ENCODE peak calls at places on chromosomes 7 and 10, in four cellular contexts. U is WTC11, O is K562, E is HepG2. D is an unnamed sample.

GRCh38 chr7:142376356-142376997 is 118.6 kb upstream of the PRSS58 start:
- DNase-seq in U (no peak), E (no peak), O (no peak), D (no peak)

GRCh38 chr10:132390455-132391371 is 6.3 kb upstream of the PWWP2B start:
- DNase-seq in E (no peak), O (no peak), U (no peak), D (no peak)

GRCh38 chr7:111089822-111090426 is 1.0 kb upstream of the LRRN3 start:
- DNase-seq in E (peak; percentile 40), U (no peak), O (peak; percentile 72), D (peak; percentile 34)

GRCh38 chr7:150332852-150333635 is 8.4 kb downstream of the RARRES2 start:
- DNase-seq in U (no peak), O (peak; percentile 40), E (no peak), D (peak; percentile 6)

GRCh38 chr10:126199221-126199998 is 188.9 kb downstream of the ADAM12 start:
- DNase-seq in O (peak; percentile 15), U (no peak), E (no peak), D (peak; percentile 50)

GRCh38 chr7:52555805-52556204 is 479.6 kb upstream of the POM121L12 start:
- DNase-seq in U (no peak), O (no peak), E (no peak), D (no peak)

GRCh38 chr10:14329609-14330246 is 996 bp downstream of the FRMD4A start:
- DNase-seq in E (no peak), O (no peak), U (peak; percentile 40), D (no peak)

GRCh38 chr7:1794888-1795542 is 124.9 kb downstream of the ELFN1 start:
- DNase-seq in O (no peak), U (no peak), E (peak; percentile 49), D (no peak)

GRCh38 chr10:31647861-31648260 is 280.8 kb downstream of the ARHGAP12 start:
- DNase-seq in O (no peak), U (no peak), E (no peak), D (no peak)

GRCh38 chr10:36647540-36647939 is 477.9 kb upstream of the ANKRD30A start:
- DNase-seq in O (no peak), E (no peak), U (peak; percentile 12), D (no peak)

GRCh38 chr7:30654296-30655090 is 27.8 kb downstream of the CRHR2 start:
- DNase-seq in E (no peak), O (no peak), U (no peak), D (no peak)

GRCh38 chr7:85014936-85015335 is 171.9 kb downstream of the SEMA3D start:
- DNase-seq in E (peak; percentile 13), O (no peak), U (no peak), D (peak; percentile 27)

GRCh38 chr10:42866115-42866995 is 83.8 kb downstream of the BMS1 start:
- DNase-seq in E (peak; percentile 30), O (peak; percentile 80), U (peak; percentile 87), D (peak; percentile 81)

GRCh38 chr10:43679509-43679908 is 30.8 kb upstream of the ZNF32 start:
- DNase-seq in E (no peak), U (no peak), O (no peak), D (no peak)

GRCh38 chr7:112665709-112666108 is 124.5 kb downstream of the TMEM168 start:
- DNase-seq in O (no peak), E (no peak), U (peak; percentile 25), D (no peak)

GRCh38 chr7:42186181-42186580 is 50.8 kb downstream of the GLI3 start:
- DNase-seq in U (peak; percentile 61), O (peak; percentile 16), E (no peak), D (peak; percentile 35)

GRCh38 chr7:131021902-131022301 is 287.9 kb upstream of the KLF14 start:
- DNase-seq in E (no peak), O (no peak), U (no peak), D (no peak)

GRCh38 chr10:80406249-80406648 is 2.1 kb upstream of the PRXL2A start:
- DNase-seq in U (no peak), O (no peak), E (no peak), D (no peak)

GRCh38 chr10:80405636-80406035 is 2.7 kb upstream of the PRXL2A start:
- DNase-seq in U (no peak), E (no peak), O (no peak), D (peak; percentile 42)

GRCh38 chr10:80409121-80409520 is 770 bp downstream of the PRXL2A start:
- DNase-seq in U (no peak), O (no peak), E (no peak), D (no peak)

GRCh38 chr10:80408198-80409085 is at the start of gene PRXL2A:
- DNase-seq in E (peak; percentile 74), O (peak; percentile 64), U (peak; percentile 94), D (peak; percentile 81)

DNA sequence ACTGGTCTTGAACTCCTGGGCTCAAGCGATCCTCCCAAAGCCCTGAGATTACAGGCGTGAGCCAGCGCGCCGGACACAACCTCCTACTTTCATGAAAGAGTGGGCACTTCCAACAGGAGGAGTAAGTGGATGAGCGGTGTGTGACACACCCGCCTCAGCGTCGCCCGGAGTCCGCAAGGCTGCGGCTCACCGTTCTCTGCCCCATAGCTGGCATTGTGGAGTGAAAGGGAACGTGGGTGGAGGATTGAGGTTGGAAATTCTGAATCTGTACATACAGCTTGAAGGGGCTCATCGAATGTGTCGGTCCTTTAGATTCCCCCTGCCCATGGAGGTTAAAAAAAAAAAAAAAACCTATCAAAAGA is 534 bp upstream of the PRXL2A start:
- DNase-seq in E (peak; percentile 63), O (no peak), U (no peak), D (no peak)
- TF ChIP-seq ELF4 in E (no peak), O (no peak), U (no peak), D (no peak)

GRCh38 chr7:126445991-126446390 is 806.8 kb downstream of the GRM8 start:
- DNase-seq in U (no peak), E (no peak), O (no peak), D (no peak)

GRCh38 chr7:126447984-126448383 is 804.8 kb downstream of the GRM8 start:
- DNase-seq in U (no peak), O (no peak), E (no peak), D (no peak)

GRCh38 chr7:126449621-126450268 is 803.0 kb downstream of the GRM8 start:
- DNase-seq in E (no peak), U (no peak), O (no peak), D (no peak)

GRCh38 chr7:126450269-126450671 is 802.5 kb downstream of the GRM8 start:
- DNase-seq in U (no peak), E (no peak), O (no peak), D (no peak)
- TF ChIP-seq ELF4 in U (no peak), E (no peak), O (no peak), D (no peak)

GRCh38 chr10:110863361-110863760 is 8.4 kb upstream of the PDCD4 start:
- DNase-seq in O (no peak), U (no peak), E (no peak), D (no peak)

GRCh38 chr10:110865804-110866482 is 5.8 kb upstream of the PDCD4 start:
- DNase-seq in U (no peak), E (no peak), O (no peak), D (no peak)

GRCh38 chr10:110864662-110865140 is 7.0 kb upstream of the PDCD4 start:
- DNase-seq in E (no peak), O (no peak), U (no peak), D (no peak)

GRCh38 chr10:110863956-110864355 is 7.8 kb upstream of the PDCD4 start:
- DNase-seq in E (no peak), O (no peak), U (no peak), D (no peak)

DNA sequence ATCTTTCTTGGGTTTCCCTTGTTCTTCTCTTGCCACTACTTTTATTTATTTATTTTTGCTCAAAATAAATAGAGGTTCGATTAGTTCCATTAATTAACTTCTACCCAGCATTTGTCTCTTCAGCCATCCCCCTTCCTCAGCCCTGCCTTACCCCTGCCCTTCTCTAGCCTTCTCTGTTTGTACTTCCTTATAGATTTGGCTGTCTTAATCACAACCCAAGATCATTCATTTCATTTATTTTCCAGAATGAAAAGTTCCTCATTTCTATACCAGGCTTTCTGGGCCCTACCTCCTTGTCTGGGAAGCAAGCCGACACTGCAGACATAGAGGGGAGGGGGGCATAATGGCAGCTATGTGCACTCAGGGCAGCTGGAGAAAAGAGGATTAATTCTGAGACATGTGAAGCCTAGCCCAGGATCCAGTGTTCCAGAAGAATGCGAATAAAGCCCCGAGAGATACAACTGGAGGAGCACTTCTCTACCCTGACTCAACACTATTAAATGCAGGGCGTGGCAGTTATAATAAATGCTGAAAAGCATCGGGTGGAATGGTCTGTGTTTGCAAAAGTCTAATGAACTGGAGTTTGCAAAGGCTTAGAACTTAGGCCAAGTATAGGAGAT is 6.4 kb upstream of the PDCD4 start:
- DNase-seq in U (no peak), O (no peak), E (no peak), D (no peak)
- TF ChIP-seq ELF4 in U (no peak), O (no peak), E (no peak), D (no peak)

DNA sequence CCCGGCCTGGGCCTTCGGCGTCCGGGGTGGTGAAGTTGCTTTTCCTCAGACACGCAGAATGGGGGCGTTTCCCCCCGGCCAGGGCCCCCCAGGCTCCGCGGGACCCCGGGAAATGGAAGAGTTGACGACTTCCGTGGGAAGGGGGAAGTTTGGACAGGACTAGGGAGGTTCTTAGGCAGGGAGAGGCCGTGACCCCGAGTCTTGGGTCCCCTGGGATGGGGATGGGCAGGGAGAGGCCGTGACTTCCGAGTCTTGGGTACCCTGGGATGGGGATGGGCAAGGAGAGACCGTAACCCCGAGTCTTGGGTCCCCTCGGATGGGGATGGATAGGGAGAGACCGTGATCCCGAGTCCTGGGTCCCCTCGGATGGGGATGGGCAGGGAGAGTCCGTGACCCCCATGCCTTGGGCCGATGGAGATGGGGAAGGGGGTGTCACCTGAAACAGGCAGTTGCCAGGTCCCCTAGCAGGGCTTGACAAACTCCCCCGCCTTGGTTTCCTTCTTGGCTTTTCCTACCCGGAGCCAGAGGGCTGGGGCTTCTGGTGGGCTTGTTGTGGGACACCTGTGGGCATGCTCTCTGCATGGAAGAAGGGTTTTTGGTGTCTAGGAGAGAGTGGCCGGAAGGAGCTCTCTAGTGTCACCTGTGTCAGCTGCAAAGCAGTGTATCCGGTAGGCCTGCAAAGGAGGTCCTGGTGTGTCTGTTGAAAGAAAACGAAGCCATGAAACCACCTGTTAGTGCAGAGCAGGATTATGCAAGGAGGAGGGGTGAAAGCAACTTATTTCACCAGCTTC is 1.1 kb downstream of the TRRAP start:
- DNase-seq in U (no peak), E (peak; percentile 72), O (peak; percentile 42), D (peak; percentile 46)
- TF ChIP-seq ELF4 in U (no peak), E (no peak), O (no peak), D (no peak)

DNA sequence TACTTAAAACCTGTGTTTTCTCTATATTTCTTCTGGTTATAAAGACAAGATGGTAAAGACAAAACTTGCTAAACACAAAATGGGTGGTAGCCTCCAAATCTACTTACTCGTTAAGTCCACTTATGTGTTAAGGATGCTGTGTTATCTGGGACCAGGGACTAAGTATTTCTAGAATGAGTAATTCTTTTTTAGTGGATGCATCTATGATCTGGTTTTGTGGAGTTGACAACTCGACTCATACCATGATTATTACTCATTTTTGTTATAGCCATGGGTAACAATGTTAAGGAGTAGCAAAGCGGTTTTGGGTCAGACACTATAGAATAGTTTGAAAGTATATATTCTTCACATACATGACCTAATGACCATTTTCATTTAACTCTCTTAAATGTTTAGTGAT is 239.5 kb upstream of the FOXP2 start:
- DNase-seq in E (no peak), O (no peak), U (no peak), D (no peak)
- TF ChIP-seq ELF4 in E (no peak), O (no peak), U (no peak), D (no peak)

GRCh38 chr10:72242675-72243074 is 26.6 kb upstream of the ASCC1 start:
- DNase-seq in E (no peak), U (no peak), O (no peak), D (no peak)
- TF ChIP-seq ELF4 in E (no peak), U (no peak), O (no peak), D (no peak)

GRCh38 chr10:88281592-88282268 is 301.4 kb downstream of the RNLS start:
- DNase-seq in O (no peak), U (no peak), E (no peak), D (no peak)
- TF ChIP-seq ELF4 in O (no peak), U (no peak), E (no peak), D (no peak)

D was measured in HEK293T.